ENCODE peak calls at places on chromosomes 1 and 21, in five cellular contexts. K is fibroblast of lung, Q is BJ, U is GM23338, H is RWPE1. N is an unnamed sample.

GRCh38 chr1:18819986-18820790 is 39.3 kb downstream of the TAS1R2 start:
- DNase-seq in U (no peak), K (no peak), H (no peak), Q (no peak), N (no peak)

GRCh38 chr21:46150073-46150472 is 5.3 kb downstream of the FTCD start:
- DNase-seq in Q (no peak), K (no peak), H (no peak), U (no peak), N (no peak)

GRCh38 chr1:111690306-111690617 is 48.9 kb downstream of the INKA2 start:
- DNase-seq in H (no peak), Q (peak), U (no peak), K (peak), N (peak)

GRCh38 chr1:15848929-15849774 is 1.6 kb downstream of the SPEN start:
- DNase-seq in K (peak), U (peak), H (peak), Q (peak), N (peak)

GRCh38 chr1:116334015-116334547 is 39.0 kb upstream of the ATP1A1 start:
- DNase-seq in Q (no peak), K (no peak), H (peak), U (no peak), N (peak)

GRCh38 chr1:230356869-230357778 is 69.0 kb downstream of the PGBD5 start:
- DNase-seq in K (no peak), H (no peak), Q (no peak), U (no peak), N (no peak)

GRCh38 chr1:151828931-151829330 is 2.7 kb downstream of the RORC start:
- DNase-seq in Q (no peak), H (peak), K (peak), U (peak), N (peak)

GRCh38 chr1:61323681-61324328 is 241.4 kb downstream of the NFIA start:
- DNase-seq in U (no peak), K (no peak), H (peak), Q (no peak), N (no peak)

GRCh38 chr1:59703226-59703917 is 111.4 kb upstream of the HOOK1 start:
- DNase-seq in H (no peak), K (peak), Q (peak), U (no peak), N (peak)

GRCh38 chr1:17128361-17128760 is 9.1 kb upstream of the PADI2 start:
- DNase-seq in U (peak), H (peak), K (peak), Q (peak), N (peak)

GRCh38 chr1:42181687-42182086 is 17.1 kb upstream of the GUCA2A start:
- DNase-seq in K (no peak), U (no peak), Q (no peak), H (no peak), N (no peak)

GRCh38 chr1:16014509-16015482 is 3.0 kb downstream of the HSPB7 start:
- DNase-seq in Q (no peak), U (no peak), H (no peak), K (no peak), N (no peak)

GRCh38 chr1:951364-951763 is 7.7 kb downstream of the NOC2L start:
- DNase-seq in U (peak), K (no peak), H (no peak), Q (no peak), N (no peak)
- TF ChIP-seq CTCF in U (peak), K (peak), H (no peak), Q (peak), N (no peak)

GRCh38 chr1:37092937-37093336 is 58.6 kb upstream of the GRIK3 start:
- DNase-seq in K (no peak), U (no peak), Q (no peak), H (no peak), N (no peak)

GRCh38 chr1:37098196-37098595 is 63.9 kb upstream of the GRIK3 start:
- DNase-seq in K (no peak), Q (no peak), H (no peak), U (no peak), N (no peak)

GRCh38 chr1:37094302-37094701 is 60.0 kb upstream of the GRIK3 start:
- DNase-seq in K (no peak), Q (no peak), H (no peak), U (no peak), N (no peak)

GRCh38 chr1:37100310-37100709 is 66.0 kb upstream of the GRIK3 start:
- DNase-seq in H (no peak), K (no peak), Q (no peak), U (no peak), N (no peak)

GRCh38 chr1:37096523-37096922 is 62.2 kb upstream of the GRIK3 start:
- DNase-seq in K (no peak), H (no peak), Q (no peak), U (peak), N (peak)
- TF ChIP-seq CTCF in K (no peak), H (no peak), Q (no peak), U (peak), N (no peak)

DNA sequence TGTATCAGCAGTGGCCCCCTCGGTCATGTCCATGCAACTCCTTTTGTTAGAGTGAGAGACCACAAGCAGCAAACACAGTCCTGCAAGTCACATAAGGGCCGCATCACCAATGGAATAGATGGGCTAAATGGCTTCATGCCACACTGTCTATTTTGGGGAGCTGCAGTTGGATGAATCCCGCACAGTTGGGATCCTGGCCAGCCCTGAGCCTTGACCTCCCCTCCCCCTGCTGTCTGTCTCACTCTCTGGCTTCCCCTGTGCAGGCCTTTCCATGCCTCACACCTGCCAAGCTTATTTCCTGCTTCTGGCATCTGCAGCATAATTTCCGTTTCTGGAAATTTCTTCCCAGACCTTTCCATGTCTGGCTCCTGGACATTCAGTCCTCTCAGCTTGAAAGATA is 57.0 kb downstream of the CNIH3 start:
- DNase-seq in K (no peak), U (no peak), Q (no peak), H (no peak), N (no peak)
- TF ChIP-seq CTCF in K (no peak), U (no peak), Q (no peak), H (no peak), N (no peak)

DNA sequence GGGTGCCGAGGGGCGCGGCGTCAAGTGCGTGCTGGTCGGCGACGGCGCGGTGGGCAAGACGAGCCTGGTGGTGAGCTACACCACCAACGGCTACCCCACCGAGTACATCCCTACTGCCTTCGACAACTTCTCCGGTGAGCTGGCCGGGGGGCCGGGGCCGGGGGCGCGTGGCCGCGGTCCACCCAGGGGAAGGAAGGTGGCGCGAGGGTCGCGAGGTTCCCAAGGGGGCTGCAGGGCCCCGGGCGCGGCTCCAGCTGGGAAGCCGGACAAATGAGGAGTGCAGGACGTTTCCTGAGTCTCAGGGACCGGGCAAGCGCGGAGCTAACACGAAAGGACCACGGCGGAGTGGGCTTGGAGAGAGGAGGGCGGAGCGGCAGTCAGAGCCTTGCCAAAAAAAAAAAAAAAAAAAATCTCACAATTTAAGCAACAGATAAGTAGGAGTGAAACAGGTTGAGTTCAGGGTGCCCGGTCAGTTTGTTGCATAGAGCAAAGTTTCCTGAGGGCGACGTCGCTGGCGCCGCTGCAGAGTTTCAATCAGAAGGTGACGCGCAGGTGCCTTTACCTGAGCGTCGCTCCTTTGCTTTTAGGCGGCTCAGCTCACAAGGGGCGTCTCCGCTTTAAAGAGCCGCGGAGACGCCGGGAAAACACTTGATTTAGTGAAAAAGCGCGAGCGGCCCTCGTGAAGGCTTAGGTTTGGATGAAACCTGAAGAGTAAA is 750 bp downstream of the RHOU start:
- DNase-seq in Q (no peak), U (peak), H (peak), K (peak), N (no peak)
- TF ChIP-seq CTCF in Q (no peak), U (no peak), H (no peak), K (no peak), N (no peak)

GRCh38 chr1:203663294-203663693 is 36.7 kb downstream of the ATP2B4 start:
- DNase-seq in U (no peak), Q (peak), K (peak), H (peak), N (peak)
- TF ChIP-seq CTCF in U (no peak), Q (no peak), K (no peak), H (no peak), N (no peak)

DNA sequence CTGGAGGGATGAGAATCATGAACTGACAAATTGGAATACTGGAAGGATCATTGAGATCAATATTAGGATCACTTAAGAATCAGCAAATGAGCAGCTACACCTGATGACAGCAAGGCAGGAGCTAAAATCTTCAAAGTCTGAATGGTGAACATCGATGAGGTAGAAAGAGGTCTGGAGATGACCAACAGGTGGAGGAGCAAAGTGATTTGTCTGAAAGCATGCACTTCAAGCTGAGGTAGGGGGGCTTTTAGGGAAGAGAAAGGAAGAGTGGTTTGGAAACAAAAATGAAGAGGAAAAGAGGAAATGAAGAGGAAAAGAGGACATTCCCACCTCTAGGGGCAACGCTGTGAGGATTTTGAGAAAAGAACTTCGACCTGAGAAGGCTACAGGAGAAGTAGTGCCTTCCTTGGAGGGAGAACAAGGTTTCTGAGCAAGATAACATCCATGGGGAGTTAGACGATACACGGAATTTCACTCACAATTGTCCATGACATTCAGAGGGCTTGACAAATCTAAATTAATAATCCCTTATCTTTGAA is 79.0 kb downstream of the APP start:
- DNase-seq in Q (no peak), K (no peak), H (no peak), U (peak), N (no peak)
- TF ChIP-seq CTCF in Q (no peak), K (peak), H (no peak), U (peak), N (no peak)

DNA sequence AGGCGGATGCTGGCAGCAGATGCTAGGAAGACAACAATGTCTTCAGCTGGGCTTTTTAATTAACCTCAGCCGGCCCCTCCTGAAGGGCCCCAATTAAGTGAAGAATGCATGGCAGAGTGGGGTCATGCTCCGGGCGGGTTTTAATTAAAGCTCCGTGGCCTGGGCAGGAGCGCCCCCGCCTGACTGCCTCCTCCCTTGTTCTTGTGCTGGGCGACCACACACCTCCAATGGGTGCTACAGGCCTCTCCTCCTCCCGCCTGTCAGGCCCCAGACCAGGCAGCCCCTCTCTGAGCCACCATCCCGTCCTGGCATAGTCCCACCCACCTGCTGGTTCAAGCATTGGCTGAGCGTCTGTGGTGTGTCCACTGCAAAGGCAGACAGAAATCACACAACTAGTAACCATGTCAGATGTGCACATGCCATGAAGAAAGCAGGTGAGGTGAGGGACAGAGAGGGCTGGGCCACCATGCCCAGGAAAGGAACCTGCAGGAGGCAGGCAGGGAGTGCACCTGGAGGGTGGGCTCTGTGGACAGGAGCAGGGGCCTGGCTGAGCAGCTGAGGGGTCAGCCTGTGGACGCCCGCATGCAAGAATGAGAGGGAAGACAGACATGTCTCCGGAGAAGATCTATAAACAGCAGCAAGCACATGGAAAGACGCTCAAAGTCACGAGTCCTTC is 8.5 kb upstream of the ARF1 start:
- DNase-seq in H (no peak), U (peak), Q (no peak), K (no peak), N (peak)
- TF ChIP-seq CTCF in H (peak), U (peak), Q (peak), K (peak), N (peak)

GRCh38 chr21:38203229-38203628 is 53.6 kb upstream of the KCNJ15 start:
- DNase-seq in Q (no peak), H (no peak), U (no peak), K (no peak), N (no peak)
- TF ChIP-seq CTCF in Q (no peak), H (no peak), U (no peak), K (no peak), N (no peak)

GRCh38 chr1:206723500-206724472 is 39.1 kb downstream of the MAPKAPK2 start:
- DNase-seq in K (peak), U (peak), Q (peak), H (peak), N (peak)
- TF ChIP-seq CTCF in K (peak), U (no peak), Q (no peak), H (no peak), N (no peak)

GRCh38 chr1:10519016-10519417 is 44.3 kb downstream of the PEX14 start:
- DNase-seq in K (no peak), U (peak), H (no peak), Q (no peak), N (no peak)
- TF ChIP-seq CTCF in K (no peak), U (no peak), H (no peak), Q (no peak), N (no peak)

N was measured in MCF 10A.